ENCODE peak calls at places on chromosomes 11 and 22, in ten cellular contexts. One of them, this sample, is unnamed. For H3K36me3, the result is how much of the 10 kb centered on the place peaks cover.

GRCh38 chr11:104256525-104256924 is 92.6 kb upstream of the PDGFD start:
- DNase-seq in CD4-positive, CD25-positive, alpha-beta regulatory T cell: no peak
- DNase-seq in effector memory CD4-positive, alpha-beta T cell: no peak
- DNase-seq in CD8-positive, alpha-beta T cell: no peak
- DNase-seq in colonic mucosa: no peak
- DNase-seq in prostate gland: no peak
- DNase-seq in left ventricle myocardium inferior: no peak
- DNase-seq in fibroblast of lung: peak
- DNase-seq in neuronal stem cell: no peak
- DNase-seq in CD8-positive, alpha-beta memory T cell: no peak
- DNase-seq in this sample: no peak

GRCh38 chr11:65524010-65524746 is 705 bp upstream of the SCYL1 start:
- DNase-seq in CD4-positive, CD25-positive, alpha-beta regulatory T cell: no peak
- DNase-seq in effector memory CD4-positive, alpha-beta T cell: no peak
- DNase-seq in CD8-positive, alpha-beta T cell: no peak
- DNase-seq in colonic mucosa: peak
- DNase-seq in prostate gland: no peak
- DNase-seq in left ventricle myocardium inferior: peak
- DNase-seq in fibroblast of lung: no peak
- DNase-seq in neuronal stem cell: no peak
- DNase-seq in CD8-positive, alpha-beta memory T cell: no peak
- DNase-seq in this sample: no peak

GRCh38 chr22:32473388-32473952 is 1.1 kb upstream of the FBXO7 start:
- DNase-seq in CD4-positive, CD25-positive, alpha-beta regulatory T cell: peak
- DNase-seq in effector memory CD4-positive, alpha-beta T cell: peak
- DNase-seq in CD8-positive, alpha-beta T cell: no peak
- DNase-seq in colonic mucosa: peak
- DNase-seq in prostate gland: no peak
- DNase-seq in left ventricle myocardium inferior: no peak
- DNase-seq in fibroblast of lung: peak
- DNase-seq in neuronal stem cell: peak
- DNase-seq in CD8-positive, alpha-beta memory T cell: peak
- DNase-seq in this sample: peak

GRCh38 chr11:45371251-45371749 is 85.2 kb upstream of the SYT13 start:
- DNase-seq in CD4-positive, CD25-positive, alpha-beta regulatory T cell: peak
- DNase-seq in effector memory CD4-positive, alpha-beta T cell: peak
- DNase-seq in CD8-positive, alpha-beta T cell: peak
- DNase-seq in colonic mucosa: peak
- DNase-seq in prostate gland: peak
- DNase-seq in left ventricle myocardium inferior: peak
- DNase-seq in fibroblast of lung: peak
- DNase-seq in neuronal stem cell: peak
- DNase-seq in CD8-positive, alpha-beta memory T cell: peak
- DNase-seq in this sample: peak

GRCh38 chr22:19292262-19293230 is 1.0 kb upstream of the CLTCL1 start:
- DNase-seq in CD4-positive, CD25-positive, alpha-beta regulatory T cell: no peak
- DNase-seq in effector memory CD4-positive, alpha-beta T cell: no peak
- DNase-seq in CD8-positive, alpha-beta T cell: no peak
- DNase-seq in colonic mucosa: peak
- DNase-seq in prostate gland: peak
- DNase-seq in left ventricle myocardium inferior: peak
- DNase-seq in fibroblast of lung: no peak
- DNase-seq in neuronal stem cell: no peak
- DNase-seq in CD8-positive, alpha-beta memory T cell: no peak
- DNase-seq in this sample: no peak

GRCh38 chr11:58577441-58578135 is 1.3 kb upstream of the ZFP91 start:
- DNase-seq in CD4-positive, CD25-positive, alpha-beta regulatory T cell: peak
- DNase-seq in effector memory CD4-positive, alpha-beta T cell: peak
- DNase-seq in CD8-positive, alpha-beta T cell: peak
- DNase-seq in colonic mucosa: peak
- DNase-seq in prostate gland: no peak
- DNase-seq in left ventricle myocardium inferior: peak
- DNase-seq in fibroblast of lung: peak
- DNase-seq in neuronal stem cell: no peak
- DNase-seq in CD8-positive, alpha-beta memory T cell: peak
- DNase-seq in this sample: peak

GRCh38 chr11:47052576-47052975 is 116.0 kb downstream of the CSTPP1 start:
- DNase-seq in CD4-positive, CD25-positive, alpha-beta regulatory T cell: no peak
- DNase-seq in effector memory CD4-positive, alpha-beta T cell: no peak
- DNase-seq in CD8-positive, alpha-beta T cell: no peak
- DNase-seq in colonic mucosa: no peak
- DNase-seq in prostate gland: no peak
- DNase-seq in left ventricle myocardium inferior: no peak
- DNase-seq in fibroblast of lung: no peak
- DNase-seq in neuronal stem cell: no peak
- DNase-seq in CD8-positive, alpha-beta memory T cell: no peak
- DNase-seq in this sample: no peak

GRCh38 chr11:19232910-19233503 is 7.7 kb downstream of the E2F8 start:
- DNase-seq in CD4-positive, CD25-positive, alpha-beta regulatory T cell: no peak
- DNase-seq in effector memory CD4-positive, alpha-beta T cell: no peak
- DNase-seq in CD8-positive, alpha-beta T cell: no peak
- DNase-seq in colonic mucosa: no peak
- DNase-seq in prostate gland: no peak
- DNase-seq in left ventricle myocardium inferior: no peak
- DNase-seq in fibroblast of lung: peak
- DNase-seq in neuronal stem cell: no peak
- DNase-seq in CD8-positive, alpha-beta memory T cell: no peak
- DNase-seq in this sample: no peak

GRCh38 chr11:22991196-22991595 is 130.9 kb upstream of the CCDC179 start:
- DNase-seq in CD4-positive, CD25-positive, alpha-beta regulatory T cell: no peak
- DNase-seq in effector memory CD4-positive, alpha-beta T cell: no peak
- DNase-seq in CD8-positive, alpha-beta T cell: no peak
- DNase-seq in colonic mucosa: no peak
- DNase-seq in prostate gland: no peak
- DNase-seq in left ventricle myocardium inferior: no peak
- DNase-seq in fibroblast of lung: no peak
- DNase-seq in neuronal stem cell: no peak
- DNase-seq in CD8-positive, alpha-beta memory T cell: no peak
- DNase-seq in this sample: no peak

GRCh38 chr11:95821640-95822039 is 31.3 kb downstream of the CEP57 start:
- DNase-seq in CD4-positive, CD25-positive, alpha-beta regulatory T cell: no peak
- DNase-seq in effector memory CD4-positive, alpha-beta T cell: no peak
- DNase-seq in CD8-positive, alpha-beta T cell: no peak
- DNase-seq in colonic mucosa: no peak
- DNase-seq in prostate gland: no peak
- DNase-seq in left ventricle myocardium inferior: no peak
- DNase-seq in fibroblast of lung: peak
- DNase-seq in neuronal stem cell: no peak
- DNase-seq in CD8-positive, alpha-beta memory T cell: no peak
- DNase-seq in this sample: no peak

GRCh38 chr11:12724301-12725046 is 50.3 kb downstream of the TEAD1 start:
- DNase-seq in CD4-positive, CD25-positive, alpha-beta regulatory T cell: no peak
- DNase-seq in effector memory CD4-positive, alpha-beta T cell: no peak
- DNase-seq in CD8-positive, alpha-beta T cell: no peak
- DNase-seq in colonic mucosa: peak
- DNase-seq in prostate gland: peak
- DNase-seq in left ventricle myocardium inferior: peak
- DNase-seq in fibroblast of lung: peak
- DNase-seq in neuronal stem cell: no peak
- DNase-seq in CD8-positive, alpha-beta memory T cell: no peak
- DNase-seq in this sample: no peak

GRCh38 chr11:75000975-75001354 is 12.2 kb downstream of the NEU3 start:
- DNase-seq in CD4-positive, CD25-positive, alpha-beta regulatory T cell: no peak
- DNase-seq in effector memory CD4-positive, alpha-beta T cell: no peak
- DNase-seq in CD8-positive, alpha-beta T cell: no peak
- DNase-seq in colonic mucosa: no peak
- DNase-seq in prostate gland: no peak
- DNase-seq in left ventricle myocardium inferior: no peak
- DNase-seq in fibroblast of lung: no peak
- DNase-seq in neuronal stem cell: no peak
- DNase-seq in CD8-positive, alpha-beta memory T cell: no peak
- DNase-seq in this sample: no peak

GRCh38 chr11:75004215-75004614 is 15.5 kb downstream of the NEU3 start:
- DNase-seq in CD4-positive, CD25-positive, alpha-beta regulatory T cell: no peak
- DNase-seq in effector memory CD4-positive, alpha-beta T cell: no peak
- DNase-seq in CD8-positive, alpha-beta T cell: no peak
- DNase-seq in colonic mucosa: no peak
- DNase-seq in prostate gland: no peak
- DNase-seq in left ventricle myocardium inferior: no peak
- DNase-seq in fibroblast of lung: no peak
- DNase-seq in neuronal stem cell: no peak
- DNase-seq in CD8-positive, alpha-beta memory T cell: no peak
- DNase-seq in this sample: no peak

GRCh38 chr11:75001686-75002085 is 13.0 kb downstream of the NEU3 start:
- DNase-seq in CD4-positive, CD25-positive, alpha-beta regulatory T cell: no peak
- DNase-seq in effector memory CD4-positive, alpha-beta T cell: no peak
- DNase-seq in CD8-positive, alpha-beta T cell: no peak
- DNase-seq in colonic mucosa: no peak
- DNase-seq in prostate gland: no peak
- DNase-seq in left ventricle myocardium inferior: no peak
- DNase-seq in fibroblast of lung: no peak
- DNase-seq in neuronal stem cell: no peak
- DNase-seq in CD8-positive, alpha-beta memory T cell: no peak
- DNase-seq in this sample: no peak
- H3K36me3 ChIP-seq in CD4-positive, CD25-positive, alpha-beta regulatory T cell: under half
- H3K36me3 ChIP-seq in effector memory CD4-positive, alpha-beta T cell: under half
- H3K36me3 ChIP-seq in CD8-positive, alpha-beta T cell: under half
- H3K36me3 ChIP-seq in colonic mucosa: under half
- H3K36me3 ChIP-seq in prostate gland: under half
- H3K36me3 ChIP-seq in left ventricle myocardium inferior: under half
- H3K36me3 ChIP-seq in fibroblast of lung: under half
- H3K36me3 ChIP-seq in neuronal stem cell: under half
- H3K36me3 ChIP-seq in CD8-positive, alpha-beta memory T cell: under half
- H3K36me3 ChIP-seq in this sample: under half

GRCh38 chr11:67117176-67117575 is 1.9 kb upstream of the KDM2A start:
- DNase-seq in CD4-positive, CD25-positive, alpha-beta regulatory T cell: no peak
- DNase-seq in effector memory CD4-positive, alpha-beta T cell: no peak
- DNase-seq in CD8-positive, alpha-beta T cell: no peak
- DNase-seq in colonic mucosa: no peak
- DNase-seq in prostate gland: no peak
- DNase-seq in left ventricle myocardium inferior: no peak
- DNase-seq in fibroblast of lung: no peak
- DNase-seq in neuronal stem cell: no peak
- DNase-seq in CD8-positive, alpha-beta memory T cell: no peak
- DNase-seq in this sample: no peak
- H3K4me3 ChIP-seq in CD4-positive, CD25-positive, alpha-beta regulatory T cell: no peak
- H3K4me3 ChIP-seq in effector memory CD4-positive, alpha-beta T cell: peak
- H3K4me3 ChIP-seq in CD8-positive, alpha-beta T cell: peak
- H3K4me3 ChIP-seq in colonic mucosa: peak
- H3K4me3 ChIP-seq in prostate gland: no peak
- H3K4me3 ChIP-seq in left ventricle myocardium inferior: peak
- H3K4me3 ChIP-seq in fibroblast of lung: no peak
- H3K4me3 ChIP-seq in neuronal stem cell: no peak
- H3K4me3 ChIP-seq in CD8-positive, alpha-beta memory T cell: peak
- H3K4me3 ChIP-seq in this sample: no peak

GRCh38 chr11:14499560-14500180 is at the start of gene COPB1:
- DNase-seq in CD4-positive, CD25-positive, alpha-beta regulatory T cell: peak
- DNase-seq in effector memory CD4-positive, alpha-beta T cell: peak
- DNase-seq in CD8-positive, alpha-beta T cell: peak
- DNase-seq in colonic mucosa: peak
- DNase-seq in prostate gland: peak
- DNase-seq in left ventricle myocardium inferior: peak
- DNase-seq in fibroblast of lung: peak
- DNase-seq in neuronal stem cell: peak
- DNase-seq in CD8-positive, alpha-beta memory T cell: peak
- DNase-seq in this sample: peak
- H3K36me3 ChIP-seq in CD4-positive, CD25-positive, alpha-beta regulatory T cell: under half
- H3K36me3 ChIP-seq in effector memory CD4-positive, alpha-beta T cell: under half
- H3K36me3 ChIP-seq in CD8-positive, alpha-beta T cell: under half
- H3K36me3 ChIP-seq in colonic mucosa: under half
- H3K36me3 ChIP-seq in prostate gland: under half
- H3K36me3 ChIP-seq in left ventricle myocardium inferior: under half
- H3K36me3 ChIP-seq in fibroblast of lung: under half
- H3K36me3 ChIP-seq in neuronal stem cell: half or more
- H3K36me3 ChIP-seq in CD8-positive, alpha-beta memory T cell: under half
- H3K36me3 ChIP-seq in this sample: under half

GRCh38 chr11:7485136-7485853 is at the start of gene OLFML1:
- DNase-seq in CD4-positive, CD25-positive, alpha-beta regulatory T cell: no peak
- DNase-seq in effector memory CD4-positive, alpha-beta T cell: no peak
- DNase-seq in CD8-positive, alpha-beta T cell: no peak
- DNase-seq in colonic mucosa: peak
- DNase-seq in prostate gland: no peak
- DNase-seq in left ventricle myocardium inferior: peak
- DNase-seq in fibroblast of lung: no peak
- DNase-seq in neuronal stem cell: no peak
- DNase-seq in CD8-positive, alpha-beta memory T cell: no peak
- DNase-seq in this sample: no peak
- H3K4me3 ChIP-seq in CD4-positive, CD25-positive, alpha-beta regulatory T cell: no peak
- H3K4me3 ChIP-seq in effector memory CD4-positive, alpha-beta T cell: no peak
- H3K4me3 ChIP-seq in CD8-positive, alpha-beta T cell: no peak
- H3K4me3 ChIP-seq in colonic mucosa: peak
- H3K4me3 ChIP-seq in prostate gland: no peak
- H3K4me3 ChIP-seq in left ventricle myocardium inferior: peak
- H3K4me3 ChIP-seq in fibroblast of lung: peak
- H3K4me3 ChIP-seq in neuronal stem cell: no peak
- H3K4me3 ChIP-seq in CD8-positive, alpha-beta memory T cell: no peak
- H3K4me3 ChIP-seq in this sample: no peak

DNA sequence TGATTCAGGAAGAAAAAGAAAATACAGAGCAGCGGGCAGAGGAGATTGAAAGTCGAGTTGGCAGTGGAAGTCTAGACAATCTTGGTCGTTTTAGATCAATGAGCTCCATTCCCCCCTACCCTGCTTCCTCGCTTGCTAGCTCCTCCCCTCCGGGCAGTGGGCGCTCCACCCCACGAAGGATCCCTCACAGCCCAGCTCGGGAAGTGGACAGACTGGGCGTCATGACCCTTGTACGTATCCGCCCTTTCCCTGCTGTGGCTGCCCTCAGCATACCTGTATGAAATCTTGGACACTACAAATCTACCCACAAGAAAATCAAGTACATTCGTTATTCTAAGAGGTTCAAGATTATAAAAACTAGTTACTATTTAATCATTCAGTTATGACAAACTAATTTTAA is 50.1 kb upstream of the CTTN start:
- DNase-seq in CD4-positive, CD25-positive, alpha-beta regulatory T cell: no peak
- DNase-seq in effector memory CD4-positive, alpha-beta T cell: no peak
- DNase-seq in CD8-positive, alpha-beta T cell: no peak
- DNase-seq in colonic mucosa: no peak
- DNase-seq in prostate gland: no peak
- DNase-seq in left ventricle myocardium inferior: no peak
- DNase-seq in fibroblast of lung: no peak
- DNase-seq in neuronal stem cell: no peak
- DNase-seq in CD8-positive, alpha-beta memory T cell: no peak
- DNase-seq in this sample: no peak
- H3K36me3 ChIP-seq in CD4-positive, CD25-positive, alpha-beta regulatory T cell: half or more
- H3K36me3 ChIP-seq in effector memory CD4-positive, alpha-beta T cell: under half
- H3K36me3 ChIP-seq in CD8-positive, alpha-beta T cell: under half
- H3K36me3 ChIP-seq in colonic mucosa: under half
- H3K36me3 ChIP-seq in prostate gland: under half
- H3K36me3 ChIP-seq in left ventricle myocardium inferior: half or more
- H3K36me3 ChIP-seq in fibroblast of lung: under half
- H3K36me3 ChIP-seq in neuronal stem cell: half or more
- H3K36me3 ChIP-seq in CD8-positive, alpha-beta memory T cell: under half
- H3K36me3 ChIP-seq in this sample: under half

GRCh38 chr11:4606231-4607015 is 1.6 kb downstream of the TRIM68 start:
- DNase-seq in CD4-positive, CD25-positive, alpha-beta regulatory T cell: no peak
- DNase-seq in effector memory CD4-positive, alpha-beta T cell: no peak
- DNase-seq in CD8-positive, alpha-beta T cell: no peak
- DNase-seq in colonic mucosa: peak
- DNase-seq in prostate gland: peak
- DNase-seq in left ventricle myocardium inferior: no peak
- DNase-seq in fibroblast of lung: peak
- DNase-seq in neuronal stem cell: no peak
- DNase-seq in CD8-positive, alpha-beta memory T cell: no peak
- DNase-seq in this sample: no peak
- H3K4me3 ChIP-seq in CD4-positive, CD25-positive, alpha-beta regulatory T cell: peak
- H3K4me3 ChIP-seq in effector memory CD4-positive, alpha-beta T cell: no peak
- H3K4me3 ChIP-seq in CD8-positive, alpha-beta T cell: no peak
- H3K4me3 ChIP-seq in colonic mucosa: peak
- H3K4me3 ChIP-seq in prostate gland: peak
- H3K4me3 ChIP-seq in left ventricle myocardium inferior: peak
- H3K4me3 ChIP-seq in fibroblast of lung: peak
- H3K4me3 ChIP-seq in neuronal stem cell: peak
- H3K4me3 ChIP-seq in CD8-positive, alpha-beta memory T cell: peak
- H3K4me3 ChIP-seq in this sample: no peak

GRCh38 chr22:38298312-38299000 is 18.8 kb downstream of the CSNK1E start:
- DNase-seq in CD4-positive, CD25-positive, alpha-beta regulatory T cell: peak
- DNase-seq in effector memory CD4-positive, alpha-beta T cell: no peak
- DNase-seq in CD8-positive, alpha-beta T cell: no peak
- DNase-seq in colonic mucosa: no peak
- DNase-seq in prostate gland: no peak
- DNase-seq in left ventricle myocardium inferior: no peak
- DNase-seq in fibroblast of lung: peak
- DNase-seq in neuronal stem cell: no peak
- DNase-seq in CD8-positive, alpha-beta memory T cell: peak
- DNase-seq in this sample: peak
- H3K36me3 ChIP-seq in CD4-positive, CD25-positive, alpha-beta regulatory T cell: half or more
- H3K36me3 ChIP-seq in effector memory CD4-positive, alpha-beta T cell: half or more
- H3K36me3 ChIP-seq in CD8-positive, alpha-beta T cell: under half
- H3K36me3 ChIP-seq in colonic mucosa: under half
- H3K36me3 ChIP-seq in prostate gland: under half
- H3K36me3 ChIP-seq in left ventricle myocardium inferior: half or more
- H3K36me3 ChIP-seq in fibroblast of lung: half or more
- H3K36me3 ChIP-seq in neuronal stem cell: half or more
- H3K36me3 ChIP-seq in CD8-positive, alpha-beta memory T cell: under half
- H3K36me3 ChIP-seq in this sample: half or more

This sample was measured in CD4-positive, alpha-beta memory T cell.